ENCODE peak calls at places on chromosomes 7 and 10, in five cellular contexts. One of them, this sample, is unnamed.

GRCh38 chr10:13808556-13809391 is 222.0 kb downstream of the PRPF18 start:
- DNase-seq in posterior cingulate gyrus: no peak
- DNase-seq in activated naive CD8-positive, alpha-beta T cell treated with anti-CD3 and anti-CD28 coated beads, Interleukin-2, amount 50 U/mL, for 24 hours: no peak
- DNase-seq in foreskin melanocyte: no peak
- DNase-seq in heart right ventricle: no peak
- DNase-seq in this sample: no peak

GRCh38 chr7:139112316-139112715 is 2.8 kb upstream of the ZC3HAV1 start:
- DNase-seq in foreskin melanocyte: no peak
- DNase-seq in heart right ventricle: no peak
- DNase-seq in activated naive CD8-positive, alpha-beta T cell treated with anti-CD3 and anti-CD28 coated beads, Interleukin-2, amount 50 U/mL, for 24 hours: no peak
- DNase-seq in posterior cingulate gyrus: no peak
- DNase-seq in this sample: no peak

GRCh38 chr10:86649471-86650150 is 4.7 kb upstream of the OPN4 start:
- DNase-seq in posterior cingulate gyrus: no peak
- DNase-seq in heart right ventricle: no peak
- DNase-seq in foreskin melanocyte: no peak
- DNase-seq in activated naive CD8-positive, alpha-beta T cell treated with anti-CD3 and anti-CD28 coated beads, Interleukin-2, amount 50 U/mL, for 24 hours: no peak
- DNase-seq in this sample: peak; percentile 5

GRCh38 chr10:29533046-29533445 is 101.7 kb downstream of the SVIL start:
- DNase-seq in posterior cingulate gyrus: no peak
- DNase-seq in activated naive CD8-positive, alpha-beta T cell treated with anti-CD3 and anti-CD28 coated beads, Interleukin-2, amount 50 U/mL, for 24 hours: no peak
- DNase-seq in heart right ventricle: no peak
- DNase-seq in foreskin melanocyte: no peak
- DNase-seq in this sample: no peak

GRCh38 chr10:32091046-32091445 is 34.8 kb upstream of the KIF5B start:
- DNase-seq in heart right ventricle: no peak
- DNase-seq in posterior cingulate gyrus: no peak
- DNase-seq in activated naive CD8-positive, alpha-beta T cell treated with anti-CD3 and anti-CD28 coated beads, Interleukin-2, amount 50 U/mL, for 24 hours: no peak
- DNase-seq in foreskin melanocyte: no peak
- DNase-seq in this sample: no peak

GRCh38 chr7:45888185-45888992 is at the start of gene IGFBP1:
- DNase-seq in heart right ventricle: no peak
- DNase-seq in activated naive CD8-positive, alpha-beta T cell treated with anti-CD3 and anti-CD28 coated beads, Interleukin-2, amount 50 U/mL, for 24 hours: no peak
- DNase-seq in posterior cingulate gyrus: peak; percentile 22
- DNase-seq in foreskin melanocyte: no peak
- DNase-seq in this sample: peak; percentile 25

GRCh38 chr7:99679032-99679399 is 780 bp downstream of the CYP3A5 start:
- DNase-seq in foreskin melanocyte: no peak
- DNase-seq in posterior cingulate gyrus: no peak
- DNase-seq in activated naive CD8-positive, alpha-beta T cell treated with anti-CD3 and anti-CD28 coated beads, Interleukin-2, amount 50 U/mL, for 24 hours: no peak
- DNase-seq in heart right ventricle: no peak
- DNase-seq in this sample: no peak

GRCh38 chr7:75599244-75599771 is 107.2 kb downstream of the SPDYE5 start:
- DNase-seq in foreskin melanocyte: peak; percentile 84
- DNase-seq in posterior cingulate gyrus: peak; percentile 92
- DNase-seq in heart right ventricle: peak; percentile 21
- DNase-seq in activated naive CD8-positive, alpha-beta T cell treated with anti-CD3 and anti-CD28 coated beads, Interleukin-2, amount 50 U/mL, for 24 hours: no peak
- DNase-seq in this sample: no peak

GRCh38 chr10:120456143-120456625 is 843 bp upstream of the PLPP4 start:
- DNase-seq in activated naive CD8-positive, alpha-beta T cell treated with anti-CD3 and anti-CD28 coated beads, Interleukin-2, amount 50 U/mL, for 24 hours: no peak
- DNase-seq in heart right ventricle: no peak
- DNase-seq in foreskin melanocyte: no peak
- DNase-seq in posterior cingulate gyrus: no peak
- DNase-seq in this sample: no peak

GRCh38 chr10:30804478-30805055 is 175.0 kb upstream of the LYZL2 start:
- DNase-seq in activated naive CD8-positive, alpha-beta T cell treated with anti-CD3 and anti-CD28 coated beads, Interleukin-2, amount 50 U/mL, for 24 hours: no peak
- DNase-seq in heart right ventricle: peak; percentile 41
- DNase-seq in posterior cingulate gyrus: no peak
- DNase-seq in foreskin melanocyte: peak; percentile 73
- DNase-seq in this sample: no peak

GRCh38 chr10:4082851-4083250 is 297.8 kb upstream of the KLF6 start:
- DNase-seq in heart right ventricle: no peak
- DNase-seq in activated naive CD8-positive, alpha-beta T cell treated with anti-CD3 and anti-CD28 coated beads, Interleukin-2, amount 50 U/mL, for 24 hours: no peak
- DNase-seq in posterior cingulate gyrus: no peak
- DNase-seq in foreskin melanocyte: peak; percentile 95
- DNase-seq in this sample: no peak

GRCh38 chr10:17453377-17454091 is 861 bp downstream of the ST8SIA6 start:
- DNase-seq in foreskin melanocyte: no peak
- DNase-seq in activated naive CD8-positive, alpha-beta T cell treated with anti-CD3 and anti-CD28 coated beads, Interleukin-2, amount 50 U/mL, for 24 hours: peak; percentile 42
- DNase-seq in heart right ventricle: peak; percentile 47
- DNase-seq in posterior cingulate gyrus: peak; percentile 23
- DNase-seq in this sample: peak; percentile 54

GRCh38 chr7:149864023-149864422 is 9.7 kb upstream of the ATP6V0E2 start:
- DNase-seq in foreskin melanocyte: no peak
- DNase-seq in activated naive CD8-positive, alpha-beta T cell treated with anti-CD3 and anti-CD28 coated beads, Interleukin-2, amount 50 U/mL, for 24 hours: no peak
- DNase-seq in heart right ventricle: no peak
- DNase-seq in posterior cingulate gyrus: no peak
- DNase-seq in this sample: no peak

GRCh38 chr7:18004372-18004771 is 23.3 kb downstream of the PRPS1L1 start:
- DNase-seq in heart right ventricle: no peak
- DNase-seq in activated naive CD8-positive, alpha-beta T cell treated with anti-CD3 and anti-CD28 coated beads, Interleukin-2, amount 50 U/mL, for 24 hours: no peak
- DNase-seq in posterior cingulate gyrus: no peak
- DNase-seq in foreskin melanocyte: peak; percentile 83
- DNase-seq in this sample: no peak

GRCh38 chr7:95334434-95334833 is 10.1 kb upstream of the PON1 start:
- DNase-seq in foreskin melanocyte: no peak
- DNase-seq in posterior cingulate gyrus: no peak
- DNase-seq in activated naive CD8-positive, alpha-beta T cell treated with anti-CD3 and anti-CD28 coated beads, Interleukin-2, amount 50 U/mL, for 24 hours: no peak
- DNase-seq in heart right ventricle: no peak
- DNase-seq in this sample: no peak

GRCh38 chr7:47371733-47372368 is 210.1 kb downstream of the TNS3 start:
- DNase-seq in heart right ventricle: peak; percentile 88
- DNase-seq in activated naive CD8-positive, alpha-beta T cell treated with anti-CD3 and anti-CD28 coated beads, Interleukin-2, amount 50 U/mL, for 24 hours: no peak
- DNase-seq in posterior cingulate gyrus: peak; percentile 60
- DNase-seq in foreskin melanocyte: no peak
- DNase-seq in this sample: peak; percentile 89

GRCh38 chr10:60646966-60647796 is 131.1 kb upstream of the CDK1 start:
- DNase-seq in activated naive CD8-positive, alpha-beta T cell treated with anti-CD3 and anti-CD28 coated beads, Interleukin-2, amount 50 U/mL, for 24 hours: peak; percentile 36
- DNase-seq in posterior cingulate gyrus: no peak
- DNase-seq in heart right ventricle: no peak
- DNase-seq in foreskin melanocyte: peak; percentile 41
- DNase-seq in this sample: peak; percentile 57

GRCh38 chr10:101504438-101504837 is 83.6 kb downstream of the POLL start:
- DNase-seq in posterior cingulate gyrus: no peak
- DNase-seq in foreskin melanocyte: no peak
- DNase-seq in activated naive CD8-positive, alpha-beta T cell treated with anti-CD3 and anti-CD28 coated beads, Interleukin-2, amount 50 U/mL, for 24 hours: no peak
- DNase-seq in heart right ventricle: no peak
- DNase-seq in this sample: no peak

GRCh38 chr7:73995330-73995729 is 32.6 kb upstream of the ELN start:
- DNase-seq in foreskin melanocyte: no peak
- DNase-seq in activated naive CD8-positive, alpha-beta T cell treated with anti-CD3 and anti-CD28 coated beads, Interleukin-2, amount 50 U/mL, for 24 hours: no peak
- DNase-seq in posterior cingulate gyrus: no peak
- DNase-seq in heart right ventricle: no peak
- DNase-seq in this sample: no peak

GRCh38 chr7:71408276-71408675 is 276.3 kb downstream of the GALNT17 start:
- DNase-seq in activated naive CD8-positive, alpha-beta T cell treated with anti-CD3 and anti-CD28 coated beads, Interleukin-2, amount 50 U/mL, for 24 hours: no peak
- DNase-seq in heart right ventricle: peak; percentile 66
- DNase-seq in posterior cingulate gyrus: peak; percentile 46
- DNase-seq in foreskin melanocyte: no peak
- DNase-seq in this sample: no peak

GRCh38 chr10:34109952-34110702 is 705.0 kb downstream of the PARD3 start:
- DNase-seq in activated naive CD8-positive, alpha-beta T cell treated with anti-CD3 and anti-CD28 coated beads, Interleukin-2, amount 50 U/mL, for 24 hours: no peak
- DNase-seq in foreskin melanocyte: no peak
- DNase-seq in posterior cingulate gyrus: no peak
- DNase-seq in heart right ventricle: no peak
- DNase-seq in this sample: no peak

GRCh38 chr7:130732980-130733865 is 784 bp downstream of the KLF14 start:
- DNase-seq in posterior cingulate gyrus: no peak
- DNase-seq in foreskin melanocyte: no peak
- DNase-seq in activated naive CD8-positive, alpha-beta T cell treated with anti-CD3 and anti-CD28 coated beads, Interleukin-2, amount 50 U/mL, for 24 hours: peak; percentile 31
- DNase-seq in heart right ventricle: peak; percentile 23
- DNase-seq in this sample: peak; percentile 65

GRCh38 chr10:130027716-130028464 is 63.8 kb upstream of the EBF3 start:
- DNase-seq in posterior cingulate gyrus: no peak
- DNase-seq in foreskin melanocyte: peak; percentile 1
- DNase-seq in heart right ventricle: no peak
- DNase-seq in activated naive CD8-positive, alpha-beta T cell treated with anti-CD3 and anti-CD28 coated beads, Interleukin-2, amount 50 U/mL, for 24 hours: no peak
- DNase-seq in this sample: no peak

GRCh38 chr10:14261341-14261740 is 69.4 kb downstream of the FRMD4A start:
- DNase-seq in foreskin melanocyte: no peak
- DNase-seq in heart right ventricle: no peak
- DNase-seq in activated naive CD8-positive, alpha-beta T cell treated with anti-CD3 and anti-CD28 coated beads, Interleukin-2, amount 50 U/mL, for 24 hours: no peak
- DNase-seq in posterior cingulate gyrus: no peak
- DNase-seq in this sample: no peak

GRCh38 chr7:87217983-87218653 is 1.4 kb downstream of the TMEM243 start:
- DNase-seq in foreskin melanocyte: no peak
- DNase-seq in heart right ventricle: no peak
- DNase-seq in posterior cingulate gyrus: no peak
- DNase-seq in activated naive CD8-positive, alpha-beta T cell treated with anti-CD3 and anti-CD28 coated beads, Interleukin-2, amount 50 U/mL, for 24 hours: no peak
- DNase-seq in this sample: no peak

GRCh38 chr10:99694171-99694570 is 34.9 kb downstream of the ENTPD7 start:
- DNase-seq in foreskin melanocyte: peak; percentile 52
- DNase-seq in heart right ventricle: no peak
- DNase-seq in posterior cingulate gyrus: no peak
- DNase-seq in activated naive CD8-positive, alpha-beta T cell treated with anti-CD3 and anti-CD28 coated beads, Interleukin-2, amount 50 U/mL, for 24 hours: no peak
- DNase-seq in this sample: no peak

GRCh38 chr7:126723966-126724544 is 528.7 kb downstream of the GRM8 start:
- DNase-seq in foreskin melanocyte: no peak
- DNase-seq in posterior cingulate gyrus: no peak
- DNase-seq in heart right ventricle: no peak
- DNase-seq in activated naive CD8-positive, alpha-beta T cell treated with anti-CD3 and anti-CD28 coated beads, Interleukin-2, amount 50 U/mL, for 24 hours: no peak
- DNase-seq in this sample: no peak

This sample was measured in testis.